ENCODE peak calls at places on chromosomes 2 and 18, in seven cellular contexts. X, G, T, A, Y, B and F are unnamed samples.

GRCh38 chr2:63425606-63426005 is 162.7 kb downstream of the WDPCP start:
- DNase-seq in X (no peak), G (no peak), T (no peak), A (no peak), Y (no peak), B (no peak), F (no peak)

GRCh38 chr18:70469916-70470315 is 181.1 kb downstream of the SOCS6 start:
- DNase-seq in X (no peak), G (peak; percentile 6), T (no peak), A (no peak), Y (peak; percentile 14), B (no peak), F (no peak)

GRCh38 chr2:58904091-58904490 is 663.0 kb upstream of the FANCL start:
- DNase-seq in X (no peak), G (no peak), T (no peak), A (no peak), Y (no peak), B (no peak), F (no peak)

GRCh38 chr2:109185338-109185737 is 56.3 kb downstream of the SH3RF3 start:
- DNase-seq in X (no peak), G (peak; percentile 93), T (no peak), A (no peak), Y (no peak), B (no peak), F (no peak)

GRCh38 chr18:51664236-51664635 is 466.8 kb upstream of the MEX3C start:
- DNase-seq in X (no peak), G (no peak), T (no peak), A (no peak), Y (no peak), B (no peak), F (no peak)

GRCh38 chr2:173607601-173608311 is 253.1 kb downstream of the CDCA7 start:
- DNase-seq in X (no peak), G (no peak), T (no peak), A (no peak), Y (no peak), B (no peak), F (no peak)

GRCh38 chr2:99679518-99679917 is 189.7 kb upstream of the REV1 start:
- DNase-seq in X (no peak), G (no peak), T (no peak), A (no peak), Y (peak; percentile 33), B (no peak), F (no peak)

GRCh38 chr2:68465081-68465916 is 1.8 kb downstream of the FBXO48 start:
- DNase-seq in X (no peak), G (peak; percentile 53), T (no peak), A (no peak), Y (no peak), B (no peak), F (no peak)

GRCh38 chr18:13241083-13241892 is 22.7 kb downstream of the LDLRAD4 start:
- DNase-seq in X (no peak), G (no peak), T (no peak), A (no peak), Y (no peak), B (no peak), F (no peak)

GRCh38 chr18:33495278-33495677 is 54.8 kb upstream of the CCDC178 start:
- DNase-seq in X (no peak), G (no peak), T (no peak), A (no peak), Y (peak; percentile 55), B (no peak), F (no peak)

GRCh38 chr2:235324324-235324723 is 169.5 kb upstream of the AGAP1 start:
- DNase-seq in X (no peak), G (no peak), T (no peak), A (no peak), Y (no peak), B (no peak), F (no peak)

GRCh38 chr2:11446733-11447248 is 19.2 kb downstream of the E2F6 start:
- DNase-seq in X (peak; percentile 31), G (peak; percentile 74), T (peak; percentile 16), A (peak; percentile 7), Y (peak; percentile 45), B (peak; percentile 43), F (peak; percentile 50)